ENCODE peak calls at places on chromosome 10, in four cellular contexts. W, D, F and C are unnamed samples.

GRCh38 chr10:13632879-13633437 is 46.2 kb downstream of the PRPF18 start:
- DNase-seq in F (no peak), W (peak), D (no peak), C (no peak)

GRCh38 chr10:4280481-4281206 is 495.6 kb upstream of the KLF6 start:
- DNase-seq in D (no peak), W (no peak), F (peak), C (no peak)

GRCh38 chr10:7484456-7485266 is 73.8 kb upstream of the SFMBT2 start:
- DNase-seq in W (no peak), D (peak), F (no peak), C (no peak)

GRCh38 chr10:76559889-76560215 is 1077.8 kb downstream of the KCNMA1 start:
- DNase-seq in D (no peak), F (no peak), W (no peak), C (no peak)

GRCh38 chr10:129958118-129958685 is 5.9 kb downstream of the EBF3 start:
- DNase-seq in D (no peak), W (peak), F (no peak), C (no peak)

GRCh38 chr10:43160919-43161251 is 22.6 kb downstream of the CSGALNACT2 start:
- DNase-seq in D (no peak), F (no peak), W (no peak), C (no peak)

GRCh38 chr10:110919971-110920881 is 822 bp downstream of the SHOC2 start:
- DNase-seq in F (peak), D (no peak), W (peak), C (no peak)

GRCh38 chr10:103716206-103717160 is 138.9 kb downstream of the SH3PXD2A start:
- DNase-seq in W (no peak), D (no peak), F (no peak), C (no peak)

GRCh38 chr10:48934672-48935071 is 5.0 kb downstream of the LRRC18 start:
- DNase-seq in F (no peak), D (no peak), W (no peak), C (no peak)

GRCh38 chr10:26412932-26413331 is 25.2 kb upstream of the APBB1IP start:
- DNase-seq in W (no peak), F (no peak), D (no peak), C (no peak)

GRCh38 chr10:71212249-71213126 is at the start of gene UNC5B:
- DNase-seq in W (peak), D (peak), F (peak), C (no peak)

GRCh38 chr10:112227331-112227961 is 43.9 kb upstream of the GPAM start:
- DNase-seq in D (no peak), F (no peak), W (no peak), C (no peak)

GRCh38 chr10:3043512-3044368 is 23.6 kb upstream of the PFKP start:
- DNase-seq in D (peak), F (peak), W (peak), C (no peak)
- H3K27ac ChIP-seq in D (no peak), F (peak), W (no peak), C (no peak)

GRCh38 chr10:17007836-17008235 is 121.8 kb downstream of the CUBN start:
- DNase-seq in W (no peak), F (no peak), D (no peak), C (no peak)
- H3K27ac ChIP-seq in W (no peak), F (peak), D (no peak), C (peak)

GRCh38 chr10:84424731-84425165 is 96.4 kb downstream of the CCSER2 start:
- DNase-seq in W (peak), F (peak), D (peak), C (no peak)
- H3K27ac ChIP-seq in W (peak), F (peak), D (peak), C (peak)

GRCh38 chr10:127977368-127978009 is 70.6 kb downstream of the PTPRE start:
- DNase-seq in D (no peak), W (no peak), F (peak), C (no peak)
- H3K27ac ChIP-seq in D (no peak), W (no peak), F (peak), C (peak)